ENCODE peak calls at places on chromosomes 5 and 9, in seven cellular contexts. One of them, this sample, is unnamed.

GRCh38 chr9:5073701-5074100 is 88.6 kb downstream of the JAK2 start:
- DNase-seq in astrocyte of the spinal cord: no peak
- DNase-seq in GM20000: no peak
- DNase-seq in HFFc6: no peak
- DNase-seq in HCT116: no peak
- DNase-seq in neural crest cell: no peak
- DNase-seq in thoracic aorta: no peak
- DNase-seq in this sample: no peak

GRCh38 chr9:86368871-86369521 is 14.8 kb upstream of the TUT7 start:
- DNase-seq in HFFc6: peak
- DNase-seq in HCT116: no peak
- DNase-seq in GM20000: no peak
- DNase-seq in astrocyte of the spinal cord: peak
- DNase-seq in neural crest cell: no peak
- DNase-seq in thoracic aorta: no peak
- DNase-seq in this sample: no peak

GRCh38 chr9:72292874-72293607 is 72.0 kb downstream of the ZFAND5 start:
- DNase-seq in astrocyte of the spinal cord: peak
- DNase-seq in thoracic aorta: no peak
- DNase-seq in neural crest cell: no peak
- DNase-seq in HCT116: no peak
- DNase-seq in HFFc6: peak
- DNase-seq in GM20000: no peak
- DNase-seq in this sample: peak

GRCh38 chr5:76861616-76862015 is 11.8 kb downstream of the S100Z start:
- DNase-seq in astrocyte of the spinal cord: peak
- DNase-seq in HFFc6: no peak
- DNase-seq in thoracic aorta: no peak
- DNase-seq in HCT116: no peak
- DNase-seq in GM20000: no peak
- DNase-seq in neural crest cell: no peak
- DNase-seq in this sample: no peak

GRCh38 chr5:56039985-56040384 is 45.2 kb upstream of the IL6ST start:
- DNase-seq in neural crest cell: no peak
- DNase-seq in HFFc6: no peak
- DNase-seq in astrocyte of the spinal cord: no peak
- DNase-seq in thoracic aorta: no peak
- DNase-seq in HCT116: no peak
- DNase-seq in GM20000: no peak
- DNase-seq in this sample: no peak

GRCh38 chr5:19488786-19489185 is 499.2 kb downstream of the CDH18 start:
- DNase-seq in neural crest cell: no peak
- DNase-seq in HFFc6: no peak
- DNase-seq in astrocyte of the spinal cord: no peak
- DNase-seq in thoracic aorta: no peak
- DNase-seq in GM20000: no peak
- DNase-seq in HCT116: no peak
- DNase-seq in this sample: no peak

GRCh38 chr9:71608021-71608420 is 160.3 kb downstream of the CEMIP2 start:
- DNase-seq in GM20000: no peak
- DNase-seq in thoracic aorta: no peak
- DNase-seq in HFFc6: no peak
- DNase-seq in astrocyte of the spinal cord: no peak
- DNase-seq in neural crest cell: no peak
- DNase-seq in HCT116: no peak
- DNase-seq in this sample: no peak

GRCh38 chr9:96158909-96159575 is 142.9 kb downstream of the HSD17B3 start:
- DNase-seq in thoracic aorta: no peak
- DNase-seq in neural crest cell: no peak
- DNase-seq in GM20000: no peak
- DNase-seq in astrocyte of the spinal cord: no peak
- DNase-seq in HFFc6: no peak
- DNase-seq in HCT116: no peak
- DNase-seq in this sample: no peak

GRCh38 chr5:139137703-139138102 is 60.5 kb downstream of the SIL1 start:
- DNase-seq in HFFc6: peak
- DNase-seq in neural crest cell: no peak
- DNase-seq in astrocyte of the spinal cord: peak
- DNase-seq in GM20000: no peak
- DNase-seq in HCT116: peak
- DNase-seq in thoracic aorta: no peak
- DNase-seq in this sample: no peak

GRCh38 chr5:10590226-10591047 is 26.6 kb downstream of the ANKRD33B start:
- DNase-seq in astrocyte of the spinal cord: peak
- DNase-seq in thoracic aorta: no peak
- DNase-seq in HFFc6: peak
- DNase-seq in GM20000: no peak
- DNase-seq in neural crest cell: peak
- DNase-seq in HCT116: no peak
- DNase-seq in this sample: no peak

GRCh38 chr5:77893225-77893860 is 117.2 kb upstream of the TBCA start:
- DNase-seq in HCT116: peak
- DNase-seq in astrocyte of the spinal cord: peak
- DNase-seq in neural crest cell: no peak
- DNase-seq in HFFc6: peak
- DNase-seq in thoracic aorta: peak
- DNase-seq in GM20000: no peak
- DNase-seq in this sample: no peak

GRCh38 chr5:131082034-131082550 is 83.0 kb downstream of the HINT1 start:
- DNase-seq in HFFc6: no peak
- DNase-seq in neural crest cell: no peak
- DNase-seq in HCT116: no peak
- DNase-seq in astrocyte of the spinal cord: no peak
- DNase-seq in thoracic aorta: no peak
- DNase-seq in GM20000: no peak
- DNase-seq in this sample: no peak

GRCh38 chr9:36966371-36967097 is 67.5 kb downstream of the PAX5 start:
- DNase-seq in astrocyte of the spinal cord: no peak
- DNase-seq in GM20000: no peak
- DNase-seq in HFFc6: no peak
- DNase-seq in neural crest cell: no peak
- DNase-seq in HCT116: no peak
- DNase-seq in thoracic aorta: no peak
- DNase-seq in this sample: no peak

GRCh38 chr9:131678499-131679111 is 61.3 kb downstream of the RAPGEF1 start:
- DNase-seq in astrocyte of the spinal cord: peak
- DNase-seq in HFFc6: peak
- DNase-seq in neural crest cell: no peak
- DNase-seq in thoracic aorta: peak
- DNase-seq in GM20000: peak
- DNase-seq in HCT116: peak
- DNase-seq in this sample: no peak

GRCh38 chr5:169911448-169912212 is 68.7 kb downstream of the INSYN2B start:
- DNase-seq in astrocyte of the spinal cord: no peak
- DNase-seq in neural crest cell: no peak
- DNase-seq in thoracic aorta: no peak
- DNase-seq in HFFc6: no peak
- DNase-seq in HCT116: no peak
- DNase-seq in GM20000: no peak
- DNase-seq in this sample: no peak
- TF ChIP-seq CTCF in astrocyte of the spinal cord: no peak
- TF ChIP-seq CTCF in neural crest cell: no peak
- TF ChIP-seq CTCF in thoracic aorta: no peak
- TF ChIP-seq CTCF in HFFc6: no peak
- TF ChIP-seq CTCF in HCT116: no peak
- TF ChIP-seq CTCF in GM20000: no peak
- TF ChIP-seq CTCF in this sample: no peak

DNA sequence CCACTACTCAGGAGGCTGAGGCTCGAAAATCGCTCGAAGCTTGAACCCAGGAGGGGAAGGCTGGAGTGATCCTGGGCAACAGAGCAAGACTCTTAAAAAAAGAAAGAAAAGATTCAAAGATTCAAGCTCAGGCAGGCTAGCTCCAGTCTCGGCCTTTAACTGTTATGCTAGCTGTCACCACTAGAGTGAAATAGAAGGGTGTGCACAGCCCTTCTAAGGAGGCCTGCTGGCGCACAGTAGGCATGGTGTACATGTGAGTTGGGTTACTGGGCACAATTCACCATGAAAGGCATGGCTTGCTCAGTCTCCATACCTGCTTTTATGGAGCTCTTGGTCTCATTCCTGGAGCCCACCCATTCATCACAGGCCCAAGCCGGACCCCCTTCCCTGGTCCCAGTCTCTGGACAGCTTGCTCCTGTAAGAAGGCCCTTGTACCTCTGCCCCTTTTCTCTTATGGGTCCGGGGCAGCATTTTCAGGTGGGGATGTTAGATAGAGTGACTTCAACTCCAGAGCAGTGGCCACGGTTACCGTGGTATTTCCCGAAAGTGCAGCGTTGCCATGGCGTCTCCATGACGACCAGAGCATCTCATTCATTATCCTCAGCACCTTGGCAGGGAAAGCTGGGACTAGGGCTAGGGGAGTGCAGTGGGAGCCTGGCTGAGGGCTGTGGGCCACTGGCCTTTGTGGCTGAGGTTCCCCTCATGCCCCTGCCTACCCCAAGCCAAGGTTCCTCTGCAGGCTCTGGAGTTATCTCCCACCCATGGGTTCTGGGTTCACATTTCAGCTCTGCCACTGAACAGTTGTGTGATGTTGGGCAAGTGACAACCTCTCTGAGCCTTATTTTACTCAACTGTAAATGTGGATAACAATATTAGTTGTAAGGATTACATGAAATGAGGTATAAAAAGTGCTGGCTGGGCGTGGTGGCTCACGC is 5.7 kb downstream of the NDST1 start:
- DNase-seq in HCT116: no peak
- DNase-seq in thoracic aorta: no peak
- DNase-seq in astrocyte of the spinal cord: peak
- DNase-seq in HFFc6: no peak
- DNase-seq in neural crest cell: peak
- DNase-seq in GM20000: no peak
- DNase-seq in this sample: no peak
- TF ChIP-seq CTCF in HCT116: peak
- TF ChIP-seq CTCF in thoracic aorta: no peak
- TF ChIP-seq CTCF in astrocyte of the spinal cord: peak
- TF ChIP-seq CTCF in HFFc6: peak
- TF ChIP-seq CTCF in neural crest cell: peak
- TF ChIP-seq CTCF in GM20000: no peak
- TF ChIP-seq CTCF in this sample: no peak

DNA sequence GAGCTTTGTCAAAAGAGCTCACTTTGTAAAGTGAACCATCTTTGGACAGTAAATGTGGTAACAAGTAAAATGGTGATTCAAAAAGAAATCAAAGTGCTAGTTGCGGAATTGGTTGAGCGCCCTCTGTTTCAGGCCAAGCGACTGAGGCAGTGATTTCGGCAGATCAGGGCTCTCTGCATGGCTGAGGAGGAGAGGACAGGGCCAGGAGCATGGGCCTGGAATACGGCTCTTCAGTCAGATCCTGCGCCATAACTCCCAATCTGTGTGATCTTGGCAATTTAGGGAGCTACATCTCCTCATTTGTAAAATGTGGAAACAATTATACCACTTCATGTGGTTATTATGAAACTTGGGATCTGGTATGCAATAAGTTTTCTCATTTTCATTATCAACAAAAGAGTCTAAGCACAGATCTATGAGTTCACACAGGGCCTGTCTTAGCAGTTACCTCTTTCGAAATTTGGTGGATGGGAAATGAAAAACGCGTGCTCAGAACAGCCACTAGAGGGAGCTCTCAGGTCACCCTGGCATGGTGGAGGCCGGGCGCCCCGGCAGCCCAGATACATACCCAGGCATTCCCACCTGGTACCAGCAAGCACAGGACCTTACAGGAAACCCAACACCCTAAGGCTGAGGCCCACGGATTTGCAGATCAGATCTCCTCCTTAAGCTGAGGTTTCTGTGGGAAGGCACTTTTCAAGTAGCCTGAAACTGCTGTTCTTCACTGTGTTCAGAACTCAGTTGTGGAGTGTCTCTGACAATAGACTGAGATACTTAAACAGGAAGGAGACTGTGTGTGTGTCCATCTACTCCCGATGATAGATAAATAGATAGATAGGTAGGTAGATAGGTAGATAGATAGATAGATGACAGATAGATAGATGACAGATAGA is 303.7 kb downstream of the RAB3C start:
- DNase-seq in GM20000: peak
- DNase-seq in HFFc6: peak
- DNase-seq in astrocyte of the spinal cord: peak
- DNase-seq in HCT116: peak
- DNase-seq in neural crest cell: peak
- DNase-seq in thoracic aorta: no peak
- DNase-seq in this sample: peak
- TF ChIP-seq CTCF in GM20000: peak
- TF ChIP-seq CTCF in HFFc6: peak
- TF ChIP-seq CTCF in astrocyte of the spinal cord: peak
- TF ChIP-seq CTCF in HCT116: peak
- TF ChIP-seq CTCF in neural crest cell: peak
- TF ChIP-seq CTCF in thoracic aorta: peak
- TF ChIP-seq CTCF in this sample: peak

GRCh38 chr5:149551227-149552037 is at the start of gene CSNK1A1:
- DNase-seq in HCT116: peak
- DNase-seq in thoracic aorta: peak
- DNase-seq in neural crest cell: peak
- DNase-seq in astrocyte of the spinal cord: peak
- DNase-seq in GM20000: peak
- DNase-seq in HFFc6: peak
- DNase-seq in this sample: peak

GRCh38 chr5:149552038-149552494 is 827 bp upstream of the CSNK1A1 start:
- DNase-seq in GM20000: no peak
- DNase-seq in HCT116: no peak
- DNase-seq in thoracic aorta: no peak
- DNase-seq in HFFc6: no peak
- DNase-seq in neural crest cell: no peak
- DNase-seq in astrocyte of the spinal cord: no peak
- DNase-seq in this sample: no peak

GRCh38 chr5:149550608-149551226 is 522 bp downstream of the CSNK1A1 start:
- DNase-seq in HFFc6: no peak
- DNase-seq in HCT116: no peak
- DNase-seq in thoracic aorta: no peak
- DNase-seq in GM20000: peak
- DNase-seq in astrocyte of the spinal cord: no peak
- DNase-seq in neural crest cell: no peak
- DNase-seq in this sample: no peak

GRCh38 chr5:149550267-149550582 is 1.0 kb downstream of the CSNK1A1 start:
- DNase-seq in neural crest cell: no peak
- DNase-seq in astrocyte of the spinal cord: peak
- DNase-seq in HFFc6: peak
- DNase-seq in HCT116: no peak
- DNase-seq in thoracic aorta: no peak
- DNase-seq in GM20000: no peak
- DNase-seq in this sample: no peak

DNA sequence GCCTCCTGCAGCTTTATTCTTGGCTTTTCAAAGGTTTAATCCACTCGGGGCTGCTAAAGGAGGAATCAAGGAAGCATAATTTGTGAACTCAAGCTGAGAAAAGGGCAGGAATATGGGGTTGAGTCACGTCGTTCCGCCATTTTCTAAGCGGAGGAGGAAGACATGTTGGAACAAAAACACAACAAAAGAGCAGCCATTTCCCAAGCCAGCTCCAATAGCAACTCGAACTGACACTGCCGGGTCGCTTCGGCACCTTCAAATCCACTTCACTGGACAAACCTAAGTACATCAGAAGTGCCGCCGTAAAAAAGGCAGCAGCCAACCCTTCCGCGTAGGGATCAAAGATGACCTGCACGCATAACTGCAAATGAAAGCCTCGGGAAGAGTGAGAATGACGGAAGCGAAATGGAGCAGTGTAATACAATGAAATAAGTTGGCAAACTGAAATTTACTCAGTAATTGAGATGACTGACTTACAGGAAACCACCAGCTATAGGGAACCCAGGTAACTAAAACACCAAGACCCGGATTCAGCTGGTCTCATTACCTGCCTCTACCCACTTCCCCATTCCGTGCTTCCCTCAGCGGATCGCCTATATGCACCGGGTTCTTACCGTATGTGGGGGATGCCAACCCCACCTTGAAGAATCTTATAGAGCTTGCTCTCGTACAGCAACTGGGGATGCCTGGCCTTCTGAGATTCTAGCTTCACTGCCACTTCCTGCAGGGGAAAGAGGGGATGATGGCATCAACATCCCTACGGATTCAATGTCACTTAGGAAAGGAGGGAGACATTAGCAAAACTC is 1.6 kb downstream of the CSNK1A1 start:
- DNase-seq in astrocyte of the spinal cord: peak
- DNase-seq in HFFc6: peak
- DNase-seq in thoracic aorta: no peak
- DNase-seq in GM20000: peak
- DNase-seq in neural crest cell: no peak
- DNase-seq in HCT116: peak
- DNase-seq in this sample: no peak
- TF ChIP-seq CTCF in astrocyte of the spinal cord: no peak
- TF ChIP-seq CTCF in HFFc6: no peak
- TF ChIP-seq CTCF in thoracic aorta: no peak
- TF ChIP-seq CTCF in GM20000: no peak
- TF ChIP-seq CTCF in neural crest cell: no peak
- TF ChIP-seq CTCF in HCT116: no peak
- TF ChIP-seq CTCF in this sample: no peak

This sample was measured in mesothelial cell of epicardium.